ENCODE peak calls at places on chromosomes 11 and 22, in six cellular contexts. D is HCT116, S is IMR-90, U is tibial artery, K is PC-9, C is GM12864. P is an unnamed sample.

GRCh38 chr22:38958359-38958943 is 1.0 kb downstream of the APOBEC3A start:
- DNase-seq in D (no peak), S (no peak), U (no peak), K (no peak), C (no peak), P (no peak)

GRCh38 chr11:129489254-129489653 is 113.6 kb downstream of the BARX2 start:
- DNase-seq in D (no peak), S (no peak), U (no peak), K (peak; percentile 59), C (no peak), P (no peak)

GRCh38 chr22:36143956-36144355 is 16.6 kb downstream of the APOL3 start:
- DNase-seq in D (no peak), S (no peak), U (no peak), K (peak; percentile 25), C (no peak), P (no peak)

GRCh38 chr11:13955971-13956421 is 6.5 kb upstream of the SPON1 start:
- DNase-seq in D (peak; percentile 54), S (peak; percentile 71), U (peak; percentile 56), K (no peak), C (peak; percentile 27), P (peak; percentile 41)

GRCh38 chr22:30301995-30302809 is 12.9 kb upstream of the CASTOR1 start:
- DNase-seq in D (no peak), S (peak; percentile 59), U (peak; percentile 53), K (peak; percentile 95), C (no peak), P (peak; percentile 39)

GRCh38 chr22:32204856-32205722 is at the start of gene RFPL2:
- DNase-seq in D (peak; percentile 66), S (peak; percentile 1), U (no peak), K (no peak), C (no peak), P (peak; percentile 30)

GRCh38 chr22:39349967-39350802 is at the start of gene SYNGR1:
- DNase-seq in D (no peak), S (no peak), U (no peak), K (no peak), C (no peak), P (no peak)

GRCh38 chr11:100812517-100812916 is 125.4 kb downstream of the ARHGAP42 start:
- DNase-seq in D (no peak), S (no peak), U (no peak), K (no peak), C (no peak), P (no peak)

GRCh38 chr11:33687733-33688479 is 12.7 kb downstream of the C11orf91 start:
- DNase-seq in D (peak; percentile 60), S (peak; percentile 78), U (peak; percentile 44), K (peak; percentile 87), C (peak; percentile 41), P (peak; percentile 57)

GRCh38 chr11:9600651-9601040 is 27.2 kb downstream of the WEE1 start:
- DNase-seq in D (peak; percentile 35), S (peak; percentile 53), U (no peak), K (peak; percentile 88), C (peak; percentile 67), P (no peak)

GRCh38 chr11:57331720-57332119 is 4.0 kb downstream of the SSRP1 start:
- DNase-seq in D (no peak), S (no peak), U (no peak), K (no peak), C (no peak), P (no peak)

GRCh38 chr11:16818284-16818683 is 79.8 kb downstream of the C11orf58 start:
- DNase-seq in D (no peak), S (no peak), U (no peak), K (no peak), C (no peak), P (no peak)

GRCh38 chr22:28768701-28769393 is 3.6 kb upstream of the CCDC117 start:
- DNase-seq in D (no peak), S (no peak), U (no peak), K (no peak), C (no peak), P (no peak)

GRCh38 chr11:16759857-16760256 is 21.4 kb downstream of the C11orf58 start:
- DNase-seq in D (no peak), S (peak; percentile 24), U (no peak), K (no peak), C (no peak), P (no peak)

GRCh38 chr22:36921309-36922096 is 8.1 kb downstream of the CSF2RB start:
- DNase-seq in D (no peak), S (no peak), U (peak; percentile 34), K (no peak), C (no peak), P (no peak)

GRCh38 chr22:27670701-27671412 is 130.7 kb downstream of the MN1 start:
- DNase-seq in D (peak; percentile 34), S (no peak), U (no peak), K (peak; percentile 79), C (no peak), P (no peak)

GRCh38 chr11:25065711-25066110 is 568.9 kb downstream of the LUZP2 start:
- DNase-seq in D (no peak), S (peak; percentile 78), U (no peak), K (peak; percentile 80), C (no peak), P (no peak)

GRCh38 chr22:46443850-46444389 is 93.5 kb downstream of the CELSR1 start:
- DNase-seq in D (no peak), S (no peak), U (no peak), K (no peak), C (no peak), P (no peak)

GRCh38 chr11:47148903-47149535 is 27.7 kb downstream of the ARFGAP2 start:
- DNase-seq in D (no peak), S (peak; percentile 49), U (no peak), K (peak; percentile 25), C (no peak), P (no peak)

GRCh38 chr11:76620471-76620870 is 50.1 kb downstream of the LRRC32 start:
- DNase-seq in D (no peak), S (peak; percentile 89), U (no peak), K (no peak), C (no peak), P (peak; percentile 86)

GRCh38 chr22:49633010-49633324 is 194.7 kb downstream of the BRD1 start:
- DNase-seq in D (no peak), S (no peak), U (no peak), K (no peak), C (no peak), P (no peak)

GRCh38 chr11:28009383-28009782 is 98.6 kb downstream of the KIF18A start:
- DNase-seq in D (no peak), S (peak; percentile 82), U (no peak), K (no peak), C (no peak), P (peak; percentile 41)

DNA sequence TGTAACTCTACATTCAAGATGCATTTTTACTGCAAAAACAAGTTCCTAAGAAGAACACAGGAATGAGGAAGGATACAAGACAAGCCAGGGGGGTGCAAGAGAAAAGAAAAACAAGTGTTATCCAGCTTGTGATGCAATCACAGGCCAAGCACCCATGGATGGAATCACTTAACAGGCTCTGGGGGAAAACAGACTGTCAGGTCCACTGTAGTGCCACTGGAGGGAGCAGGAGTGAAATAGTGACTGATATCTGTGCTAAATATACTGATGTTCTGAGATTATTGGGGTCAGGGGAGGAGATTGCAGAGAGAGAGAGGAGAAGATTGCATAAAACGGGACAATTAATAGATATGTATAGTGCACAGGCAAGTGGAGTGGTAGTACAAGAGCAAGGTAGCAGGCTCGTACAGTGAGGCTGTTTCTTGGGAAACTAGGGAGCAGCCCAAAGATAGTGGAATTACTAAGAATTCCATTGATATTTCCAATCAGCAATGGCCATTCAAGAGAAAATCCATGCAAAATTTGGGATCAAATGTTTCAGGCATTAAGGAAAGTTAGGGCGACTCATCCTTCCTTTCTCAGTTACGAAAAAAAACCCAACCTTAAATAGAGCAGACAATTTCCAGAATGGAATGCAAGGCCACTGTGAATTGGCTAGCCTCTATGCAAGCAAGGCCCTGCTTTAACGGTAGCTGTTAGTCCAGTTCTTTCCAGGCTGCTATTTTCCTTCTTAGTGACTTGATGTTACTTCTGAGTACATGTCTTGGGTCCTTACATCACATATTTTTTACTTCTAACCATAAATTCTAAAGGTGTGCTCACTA is 52.2 kb upstream of the CEP126 start:
- DNase-seq in D (peak; percentile 67), S (peak; percentile 79), U (peak; percentile 23), K (peak; percentile 43), C (no peak), P (peak; percentile 72)
- TF ChIP-seq CTCF in D (peak; percentile 62), S (peak; percentile 54), U (peak; percentile 42), K (peak; percentile 57), C (peak; percentile 20), P (peak; percentile 78)

DNA sequence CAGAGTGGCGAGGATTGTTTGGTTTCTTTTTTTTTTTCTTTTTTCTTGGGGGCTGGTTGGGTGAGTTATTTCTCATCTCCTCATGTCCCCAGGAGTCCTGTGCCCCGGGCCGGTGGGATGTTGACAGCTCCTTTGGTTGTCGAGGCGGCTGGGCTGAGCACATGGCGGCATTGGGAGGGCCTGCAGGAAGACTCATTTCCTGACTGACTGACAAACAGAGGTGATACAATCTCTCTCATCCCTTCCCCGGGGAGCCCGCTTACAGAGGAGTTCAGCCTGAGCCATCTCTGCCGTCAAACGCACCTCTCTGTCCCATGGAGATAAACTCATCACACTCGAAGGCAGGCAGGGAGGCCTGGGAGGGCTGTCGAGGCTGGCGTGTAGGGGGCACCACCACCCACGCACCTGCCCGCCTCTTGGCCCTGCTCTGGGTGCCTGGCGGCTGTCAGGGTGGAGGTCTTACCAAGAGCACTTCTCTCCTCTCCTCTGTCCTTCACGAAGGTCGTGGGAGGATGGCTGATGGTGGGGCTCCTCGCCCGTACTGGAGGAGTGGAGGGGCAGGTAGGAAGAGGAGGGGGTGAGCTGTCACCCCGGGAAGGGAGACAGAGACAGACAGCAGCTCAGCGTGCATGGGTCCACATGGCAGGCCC is 60.0 kb upstream of the NECTIN1 start:
- DNase-seq in D (no peak), S (no peak), U (no peak), K (no peak), C (no peak), P (no peak)
- TF ChIP-seq CTCF in D (no peak), S (no peak), U (no peak), K (no peak), C (no peak), P (no peak)

DNA sequence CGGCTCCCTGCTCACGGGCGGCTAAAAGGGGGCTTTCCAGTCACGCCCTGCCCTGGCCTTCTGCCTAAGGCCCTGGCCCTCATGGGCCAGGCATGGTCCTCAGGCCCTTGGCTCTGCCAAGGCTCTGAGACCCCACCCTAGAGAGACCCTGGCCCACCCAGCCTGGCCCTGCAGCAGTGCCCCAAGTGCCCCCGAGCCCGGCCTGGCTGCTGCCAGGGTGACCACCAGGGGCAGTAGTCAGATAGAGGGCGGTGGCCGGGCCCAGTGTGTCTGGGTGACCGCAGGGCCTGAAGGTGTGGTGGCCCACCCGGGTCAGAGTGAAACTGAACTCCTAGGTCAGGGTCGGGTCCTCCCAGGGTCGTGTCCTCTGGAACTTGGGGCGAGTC is 29.4 kb upstream of the CCDC188 start:
- DNase-seq in D (no peak), S (no peak), U (no peak), K (no peak), C (no peak), P (no peak)
- TF ChIP-seq CTCF in D (no peak), S (peak; percentile 15), U (no peak), K (peak; percentile 37), C (peak; percentile 24), P (peak; percentile 72)

DNA sequence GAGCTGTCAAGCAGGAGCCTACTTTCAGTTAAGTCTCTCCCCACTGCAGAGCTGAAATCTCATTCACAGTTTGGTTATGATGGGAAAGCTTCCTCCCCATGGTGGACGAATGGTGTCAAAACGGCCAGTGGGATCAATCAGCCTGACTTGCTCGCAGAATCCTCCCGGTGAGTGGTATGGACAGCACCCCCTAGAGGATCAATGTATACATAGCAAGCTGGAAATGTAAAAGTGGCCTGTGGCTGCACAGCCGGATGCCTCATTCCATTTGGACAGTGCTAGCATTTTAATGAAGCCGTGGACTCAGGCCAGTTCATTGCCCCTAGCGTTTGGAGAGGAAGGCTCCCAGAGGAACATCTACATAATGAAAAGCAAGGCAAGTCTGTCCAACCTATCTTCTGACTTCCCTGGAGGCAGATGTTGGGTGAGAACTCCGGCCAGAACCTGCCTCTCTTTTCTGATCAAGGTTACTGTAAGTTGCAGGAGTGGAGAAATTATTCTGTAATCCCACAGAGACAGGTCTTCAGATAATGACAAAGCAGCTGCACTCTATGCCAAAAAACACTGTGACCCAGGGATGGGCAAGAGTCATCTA is 942.3 kb downstream of the NTM start:
- DNase-seq in D (no peak), S (peak; percentile 46), U (no peak), K (no peak), C (no peak), P (peak; percentile 31)
- TF ChIP-seq CTCF in D (no peak), S (peak; percentile 56), U (no peak), K (peak; percentile 42), C (peak; percentile 84), P (peak; percentile 87)